ENCODE peak calls at places on chromosomes 2 and 18, in eight cellular contexts. One of them, this sample, is unnamed.

GRCh38 chr2:84338069-84338468 is 121.0 kb downstream of the SUCLG1 start:
- DNase-seq in retina: no peak
- DNase-seq in mesothelial cell of epicardium: no peak
- DNase-seq in stimulated activated naive B cell treated with anti-CD40 and anti-IgM and Interleukin-4, amounts not matched to agents 10 μg/mL and 1 μg/mL and 100 μg/mL, for 72 hours: no peak
- DNase-seq in mesendoderm: no peak
- DNase-seq in activated naive CD8-positive, alpha-beta T cell treated with anti-CD3 and anti-CD28 coated beads, Interleukin-2, amount 50 U/mL, for 16 hours: no peak
- DNase-seq in AG09319: peak
- DNase-seq in Right ventricle myocardium superior: no peak
- DNase-seq in this sample: no peak

GRCh38 chr2:5093056-5093455 is 599.1 kb upstream of the SOX11 start:
- DNase-seq in retina: no peak
- DNase-seq in mesothelial cell of epicardium: no peak
- DNase-seq in stimulated activated naive B cell treated with anti-CD40 and anti-IgM and Interleukin-4, amounts not matched to agents 10 μg/mL and 1 μg/mL and 100 μg/mL, for 72 hours: no peak
- DNase-seq in mesendoderm: no peak
- DNase-seq in activated naive CD8-positive, alpha-beta T cell treated with anti-CD3 and anti-CD28 coated beads, Interleukin-2, amount 50 U/mL, for 16 hours: no peak
- DNase-seq in AG09319: no peak
- DNase-seq in Right ventricle myocardium superior: no peak
- DNase-seq in this sample: no peak

GRCh38 chr2:119065146-119065545 is 93.4 kb downstream of the C1QL2 start:
- DNase-seq in retina: no peak
- DNase-seq in mesothelial cell of epicardium: no peak
- DNase-seq in stimulated activated naive B cell treated with anti-CD40 and anti-IgM and Interleukin-4, amounts not matched to agents 10 μg/mL and 1 μg/mL and 100 μg/mL, for 72 hours: no peak
- DNase-seq in mesendoderm: no peak
- DNase-seq in activated naive CD8-positive, alpha-beta T cell treated with anti-CD3 and anti-CD28 coated beads, Interleukin-2, amount 50 U/mL, for 16 hours: no peak
- DNase-seq in AG09319: no peak
- DNase-seq in Right ventricle myocardium superior: no peak
- DNase-seq in this sample: no peak

GRCh38 chr2:222709191-222709891 is 37.9 kb downstream of the MOGAT1 start:
- DNase-seq in retina: peak
- DNase-seq in mesothelial cell of epicardium: peak
- DNase-seq in stimulated activated naive B cell treated with anti-CD40 and anti-IgM and Interleukin-4, amounts not matched to agents 10 μg/mL and 1 μg/mL and 100 μg/mL, for 72 hours: peak
- DNase-seq in mesendoderm: peak
- DNase-seq in activated naive CD8-positive, alpha-beta T cell treated with anti-CD3 and anti-CD28 coated beads, Interleukin-2, amount 50 U/mL, for 16 hours: no peak
- DNase-seq in AG09319: peak
- DNase-seq in Right ventricle myocardium superior: peak
- DNase-seq in this sample: peak

GRCh38 chr2:189261431-189261841 is 81.9 kb upstream of the COL5A2 start:
- DNase-seq in retina: no peak
- DNase-seq in mesothelial cell of epicardium: no peak
- DNase-seq in stimulated activated naive B cell treated with anti-CD40 and anti-IgM and Interleukin-4, amounts not matched to agents 10 μg/mL and 1 μg/mL and 100 μg/mL, for 72 hours: no peak
- DNase-seq in mesendoderm: peak
- DNase-seq in activated naive CD8-positive, alpha-beta T cell treated with anti-CD3 and anti-CD28 coated beads, Interleukin-2, amount 50 U/mL, for 16 hours: no peak
- DNase-seq in AG09319: no peak
- DNase-seq in Right ventricle myocardium superior: no peak
- DNase-seq in this sample: no peak

GRCh38 chr2:27807476-27807875 is 36.0 kb downstream of the MRPL33 start:
- DNase-seq in retina: no peak
- DNase-seq in mesothelial cell of epicardium: no peak
- DNase-seq in stimulated activated naive B cell treated with anti-CD40 and anti-IgM and Interleukin-4, amounts not matched to agents 10 μg/mL and 1 μg/mL and 100 μg/mL, for 72 hours: no peak
- DNase-seq in mesendoderm: peak
- DNase-seq in activated naive CD8-positive, alpha-beta T cell treated with anti-CD3 and anti-CD28 coated beads, Interleukin-2, amount 50 U/mL, for 16 hours: no peak
- DNase-seq in AG09319: no peak
- DNase-seq in Right ventricle myocardium superior: no peak
- DNase-seq in this sample: peak

GRCh38 chr2:18611184-18611583 is 21.8 kb upstream of the NT5C1B start:
- DNase-seq in retina: no peak
- DNase-seq in mesothelial cell of epicardium: no peak
- DNase-seq in stimulated activated naive B cell treated with anti-CD40 and anti-IgM and Interleukin-4, amounts not matched to agents 10 μg/mL and 1 μg/mL and 100 μg/mL, for 72 hours: no peak
- DNase-seq in mesendoderm: no peak
- DNase-seq in activated naive CD8-positive, alpha-beta T cell treated with anti-CD3 and anti-CD28 coated beads, Interleukin-2, amount 50 U/mL, for 16 hours: no peak
- DNase-seq in AG09319: no peak
- DNase-seq in Right ventricle myocardium superior: no peak
- DNase-seq in this sample: no peak

GRCh38 chr2:65728477-65729180 is 296.2 kb upstream of the SPRED2 start:
- DNase-seq in retina: no peak
- DNase-seq in mesothelial cell of epicardium: no peak
- DNase-seq in stimulated activated naive B cell treated with anti-CD40 and anti-IgM and Interleukin-4, amounts not matched to agents 10 μg/mL and 1 μg/mL and 100 μg/mL, for 72 hours: no peak
- DNase-seq in mesendoderm: no peak
- DNase-seq in activated naive CD8-positive, alpha-beta T cell treated with anti-CD3 and anti-CD28 coated beads, Interleukin-2, amount 50 U/mL, for 16 hours: no peak
- DNase-seq in AG09319: no peak
- DNase-seq in Right ventricle myocardium superior: no peak
- DNase-seq in this sample: no peak

GRCh38 chr2:224579411-224579810 is 5.8 kb downstream of the CUL3 start:
- DNase-seq in retina: no peak
- DNase-seq in mesothelial cell of epicardium: no peak
- DNase-seq in stimulated activated naive B cell treated with anti-CD40 and anti-IgM and Interleukin-4, amounts not matched to agents 10 μg/mL and 1 μg/mL and 100 μg/mL, for 72 hours: no peak
- DNase-seq in mesendoderm: peak
- DNase-seq in activated naive CD8-positive, alpha-beta T cell treated with anti-CD3 and anti-CD28 coated beads, Interleukin-2, amount 50 U/mL, for 16 hours: no peak
- DNase-seq in AG09319: no peak
- DNase-seq in Right ventricle myocardium superior: no peak
- DNase-seq in this sample: no peak

GRCh38 chr2:134245340-134245984 is 8.4 kb upstream of the MGAT5 start:
- DNase-seq in retina: peak
- DNase-seq in mesothelial cell of epicardium: peak
- DNase-seq in stimulated activated naive B cell treated with anti-CD40 and anti-IgM and Interleukin-4, amounts not matched to agents 10 μg/mL and 1 μg/mL and 100 μg/mL, for 72 hours: no peak
- DNase-seq in mesendoderm: peak
- DNase-seq in activated naive CD8-positive, alpha-beta T cell treated with anti-CD3 and anti-CD28 coated beads, Interleukin-2, amount 50 U/mL, for 16 hours: peak
- DNase-seq in AG09319: no peak
- DNase-seq in Right ventricle myocardium superior: peak
- DNase-seq in this sample: peak

GRCh38 chr2:7007846-7008741 is 90.9 kb downstream of the RNF144A start:
- DNase-seq in retina: peak
- DNase-seq in mesothelial cell of epicardium: peak
- DNase-seq in stimulated activated naive B cell treated with anti-CD40 and anti-IgM and Interleukin-4, amounts not matched to agents 10 μg/mL and 1 μg/mL and 100 μg/mL, for 72 hours: peak
- DNase-seq in mesendoderm: peak
- DNase-seq in activated naive CD8-positive, alpha-beta T cell treated with anti-CD3 and anti-CD28 coated beads, Interleukin-2, amount 50 U/mL, for 16 hours: no peak
- DNase-seq in AG09319: peak
- DNase-seq in Right ventricle myocardium superior: peak
- DNase-seq in this sample: peak

GRCh38 chr2:189657867-189658266 is 3.4 kb upstream of the ASNSD1 start:
- DNase-seq in retina: no peak
- DNase-seq in mesothelial cell of epicardium: no peak
- DNase-seq in stimulated activated naive B cell treated with anti-CD40 and anti-IgM and Interleukin-4, amounts not matched to agents 10 μg/mL and 1 μg/mL and 100 μg/mL, for 72 hours: no peak
- DNase-seq in mesendoderm: peak
- DNase-seq in activated naive CD8-positive, alpha-beta T cell treated with anti-CD3 and anti-CD28 coated beads, Interleukin-2, amount 50 U/mL, for 16 hours: no peak
- DNase-seq in AG09319: no peak
- DNase-seq in Right ventricle myocardium superior: no peak
- DNase-seq in this sample: no peak

GRCh38 chr18:22113144-22113813 is 56.1 kb upstream of the GATA6 start:
- DNase-seq in retina: no peak
- DNase-seq in mesothelial cell of epicardium: no peak
- DNase-seq in stimulated activated naive B cell treated with anti-CD40 and anti-IgM and Interleukin-4, amounts not matched to agents 10 μg/mL and 1 μg/mL and 100 μg/mL, for 72 hours: no peak
- DNase-seq in mesendoderm: no peak
- DNase-seq in activated naive CD8-positive, alpha-beta T cell treated with anti-CD3 and anti-CD28 coated beads, Interleukin-2, amount 50 U/mL, for 16 hours: no peak
- DNase-seq in AG09319: no peak
- DNase-seq in Right ventricle myocardium superior: peak
- DNase-seq in this sample: no peak

GRCh38 chr2:168348076-168348475 is 100.7 kb upstream of the STK39 start:
- DNase-seq in retina: peak
- DNase-seq in mesothelial cell of epicardium: no peak
- DNase-seq in stimulated activated naive B cell treated with anti-CD40 and anti-IgM and Interleukin-4, amounts not matched to agents 10 μg/mL and 1 μg/mL and 100 μg/mL, for 72 hours: no peak
- DNase-seq in mesendoderm: peak
- DNase-seq in activated naive CD8-positive, alpha-beta T cell treated with anti-CD3 and anti-CD28 coated beads, Interleukin-2, amount 50 U/mL, for 16 hours: no peak
- DNase-seq in AG09319: no peak
- DNase-seq in Right ventricle myocardium superior: peak
- DNase-seq in this sample: peak

GRCh38 chr2:42905341-42906114 is 113.1 kb upstream of the HAAO start:
- DNase-seq in retina: peak
- DNase-seq in mesothelial cell of epicardium: no peak
- DNase-seq in stimulated activated naive B cell treated with anti-CD40 and anti-IgM and Interleukin-4, amounts not matched to agents 10 μg/mL and 1 μg/mL and 100 μg/mL, for 72 hours: no peak
- DNase-seq in mesendoderm: peak
- DNase-seq in activated naive CD8-positive, alpha-beta T cell treated with anti-CD3 and anti-CD28 coated beads, Interleukin-2, amount 50 U/mL, for 16 hours: no peak
- DNase-seq in AG09319: no peak
- DNase-seq in Right ventricle myocardium superior: peak
- DNase-seq in this sample: peak

GRCh38 chr2:158723921-158724802 is 71.0 kb upstream of the DAPL1 start:
- DNase-seq in retina: no peak
- DNase-seq in mesothelial cell of epicardium: no peak
- DNase-seq in stimulated activated naive B cell treated with anti-CD40 and anti-IgM and Interleukin-4, amounts not matched to agents 10 μg/mL and 1 μg/mL and 100 μg/mL, for 72 hours: no peak
- DNase-seq in mesendoderm: peak
- DNase-seq in activated naive CD8-positive, alpha-beta T cell treated with anti-CD3 and anti-CD28 coated beads, Interleukin-2, amount 50 U/mL, for 16 hours: no peak
- DNase-seq in AG09319: no peak
- DNase-seq in Right ventricle myocardium superior: no peak
- DNase-seq in this sample: peak